ENCODE peak calls at places on chromosomes 7 and 10, in ten cellular contexts. I is RPMI8226; R is Right ventricle myocardium superior; T is activated T-cell treated with anti-CD3 and anti-CD28 coated beads, Interleukin-2, amount 50 U/mL, for 1 hour; K is SK-N-SH; X is transverse colon; N is GM12878; E is GM20000; F is MCF 10A; Q is AG09309. B is an unnamed sample.

GRCh38 chr7:1812693-1813393 is 142.8 kb downstream of the ELFN1 start:
- DNase-seq in F (no peak), R (no peak), X (no peak), I (no peak), T (no peak), K (peak), N (no peak), E (no peak), Q (no peak), B (peak)

GRCh38 chr7:99365318-99366141 is 9.0 kb upstream of the ARPC1B start:
- DNase-seq in T (peak), E (peak), I (peak), N (no peak), F (peak), R (peak), Q (no peak), X (peak), K (peak), B (peak)

GRCh38 chr10:92594194-92594593 is 1.3 kb downstream of the KIF11 start:
- DNase-seq in I (peak), E (no peak), T (no peak), F (no peak), Q (no peak), N (no peak), X (no peak), R (no peak), K (no peak), B (no peak)

GRCh38 chr7:146116452-146117219 is at the start of gene CNTNAP2:
- DNase-seq in X (no peak), I (no peak), F (no peak), E (no peak), N (no peak), T (no peak), Q (no peak), R (peak), K (peak), B (peak)

GRCh38 chr7:3880221-3880935 is 579.3 kb downstream of the SDK1 start:
- DNase-seq in E (no peak), I (peak), R (no peak), Q (no peak), X (no peak), K (peak), T (no peak), N (no peak), F (peak), B (no peak)

GRCh38 chr7:116710764-116711452 is 38.9 kb downstream of the MET start:
- DNase-seq in Q (no peak), T (no peak), K (no peak), F (peak), E (no peak), X (no peak), N (no peak), I (no peak), R (no peak), B (no peak)

GRCh38 chr10:13750299-13751190 is 163.8 kb downstream of the PRPF18 start:
- DNase-seq in K (no peak), R (no peak), F (no peak), X (no peak), E (no peak), N (peak), I (no peak), Q (no peak), T (no peak), B (no peak)

GRCh38 chr10:69641261-69641980 is 11.4 kb downstream of the FAM241B start:
- DNase-seq in X (no peak), R (no peak), T (no peak), N (no peak), F (peak), K (no peak), I (no peak), E (no peak), Q (no peak), B (no peak)

GRCh38 chr7:133070562-133070961 is 11.3 kb downstream of the CHCHD3 start:
- DNase-seq in T (no peak), F (no peak), K (no peak), E (no peak), X (no peak), I (no peak), Q (no peak), N (no peak), R (no peak), B (peak)

GRCh38 chr10:69640196-69640980 is 10.3 kb downstream of the FAM241B start:
- DNase-seq in K (no peak), X (no peak), N (no peak), E (no peak), Q (no peak), R (no peak), I (no peak), T (no peak), F (peak), B (no peak)